ENCODE peak calls at places on chromosomes 6 and 20, in seven cellular contexts. One of them, this sample, is unnamed.
A peak's percentile ranks its signal among the peaks of the same experiment; 100 is the strongest.

GRCh38 chr6:72826033-72826432 is 204.2 kb downstream of the KCNQ5 start:
- DNase-seq in K562: no peak
- DNase-seq in A549: no peak
- DNase-seq in H1: no peak
- DNase-seq in IMR-90: peak; percentile 77
- DNase-seq in GM12878: no peak
- DNase-seq in HepG2: no peak
- DNase-seq in this sample: no peak

GRCh38 chr20:1702288-1702687 is 44.7 kb upstream of the SIRPG start:
- DNase-seq in K562: no peak
- DNase-seq in A549: no peak
- DNase-seq in IMR-90: no peak
- DNase-seq in HepG2: no peak
- DNase-seq in GM12878: no peak
- DNase-seq in H1: no peak
- DNase-seq in this sample: no peak

GRCh38 chr6:87102296-87102695 is 7.4 kb upstream of the CGA start:
- DNase-seq in H1: no peak
- DNase-seq in A549: no peak
- DNase-seq in K562: no peak
- DNase-seq in IMR-90: no peak
- DNase-seq in HepG2: no peak
- DNase-seq in GM12878: no peak
- DNase-seq in this sample: no peak

GRCh38 chr6:52540286-52540902 is 36.5 kb downstream of the TRAM2 start:
- DNase-seq in HepG2: no peak
- DNase-seq in IMR-90: peak; percentile 42
- DNase-seq in GM12878: no peak
- DNase-seq in A549: no peak
- DNase-seq in K562: no peak
- DNase-seq in H1: no peak
- DNase-seq in this sample: no peak

GRCh38 chr20:61516398-61517208 is 264.5 kb downstream of the CDH4 start:
- DNase-seq in GM12878: no peak
- DNase-seq in H1: no peak
- DNase-seq in HepG2: no peak
- DNase-seq in K562: no peak
- DNase-seq in A549: no peak
- DNase-seq in IMR-90: peak; percentile 35
- DNase-seq in this sample: no peak

GRCh38 chr6:53151676-53152075 is 3.0 kb upstream of the GCM1 start:
- DNase-seq in K562: peak; percentile 45
- DNase-seq in HepG2: peak; percentile 40
- DNase-seq in A549: no peak
- DNase-seq in GM12878: no peak
- DNase-seq in H1: peak; percentile 15
- DNase-seq in IMR-90: no peak
- DNase-seq in this sample: peak; percentile 27

GRCh38 chr6:118558811-118559217 is 10.7 kb downstream of the PLN start:
- DNase-seq in H1: no peak
- DNase-seq in GM12878: no peak
- DNase-seq in HepG2: no peak
- DNase-seq in A549: no peak
- DNase-seq in IMR-90: no peak
- DNase-seq in K562: no peak
- DNase-seq in this sample: no peak

GRCh38 chr6:88870728-88871330 is 92.6 kb downstream of the RNGTT start:
- DNase-seq in H1: no peak
- DNase-seq in K562: peak; percentile 75
- DNase-seq in GM12878: peak; percentile 39
- DNase-seq in IMR-90: peak; percentile 74
- DNase-seq in A549: peak; percentile 3
- DNase-seq in HepG2: peak; percentile 50
- DNase-seq in this sample: peak; percentile 29

GRCh38 chr6:34295721-34296120 is 46.9 kb upstream of the SMIM29 start:
- DNase-seq in H1: no peak
- DNase-seq in HepG2: no peak
- DNase-seq in K562: no peak
- DNase-seq in IMR-90: peak; percentile 69
- DNase-seq in A549: no peak
- DNase-seq in GM12878: peak; percentile 95
- DNase-seq in this sample: no peak

GRCh38 chr6:83073620-83074019 is 6.1 kb downstream of the DOP1A start:
- DNase-seq in K562: no peak
- DNase-seq in HepG2: no peak
- DNase-seq in IMR-90: no peak
- DNase-seq in A549: no peak
- DNase-seq in GM12878: no peak
- DNase-seq in H1: no peak
- DNase-seq in this sample: no peak

GRCh38 chr20:4951299-4951698 is 50.0 kb downstream of the SLC23A2 start:
- DNase-seq in K562: no peak
- DNase-seq in H1: no peak
- DNase-seq in HepG2: no peak
- DNase-seq in A549: peak; percentile 41
- DNase-seq in IMR-90: peak; percentile 90
- DNase-seq in GM12878: no peak
- DNase-seq in this sample: peak; percentile 3

GRCh38 chr20:20237093-20237959 is 130.6 kb upstream of the INSM1 start:
- DNase-seq in IMR-90: peak; percentile 14
- DNase-seq in A549: peak; percentile 76
- DNase-seq in GM12878: no peak
- DNase-seq in H1: no peak
- DNase-seq in K562: peak; percentile 35
- DNase-seq in HepG2: peak; percentile 55
- DNase-seq in this sample: peak; percentile 28

GRCh38 chr20:53748821-53749402 is 155.3 kb upstream of the ZNF217 start:
- DNase-seq in H1: no peak
- DNase-seq in GM12878: no peak
- DNase-seq in A549: no peak
- DNase-seq in K562: no peak
- DNase-seq in HepG2: no peak
- DNase-seq in IMR-90: peak; percentile 68
- DNase-seq in this sample: no peak

GRCh38 chr6:155050311-155050710 is 55.2 kb downstream of the TIAM2 start:
- DNase-seq in GM12878: peak; percentile 27
- DNase-seq in K562: no peak
- DNase-seq in IMR-90: peak; percentile 47
- DNase-seq in H1: no peak
- DNase-seq in A549: no peak
- DNase-seq in HepG2: no peak
- DNase-seq in this sample: no peak

GRCh38 chr6:41836660-41837052 is 49.2 kb downstream of the TOMM6 start:
- DNase-seq in K562: no peak
- DNase-seq in IMR-90: peak; percentile 34
- DNase-seq in GM12878: no peak
- DNase-seq in A549: no peak
- DNase-seq in H1: no peak
- DNase-seq in HepG2: no peak
- DNase-seq in this sample: no peak

GRCh38 chr6:124463271-124463670 is 499.0 kb upstream of the RNF217 start:
- DNase-seq in A549: no peak
- DNase-seq in IMR-90: no peak
- DNase-seq in K562: no peak
- DNase-seq in GM12878: no peak
- DNase-seq in HepG2: no peak
- DNase-seq in H1: no peak
- DNase-seq in this sample: no peak

GRCh38 chr20:51036226-51036625 is 13.3 kb upstream of the KCNG1 start:
- DNase-seq in H1: no peak
- DNase-seq in IMR-90: no peak
- DNase-seq in K562: no peak
- DNase-seq in A549: no peak
- DNase-seq in HepG2: no peak
- DNase-seq in GM12878: no peak
- DNase-seq in this sample: no peak

GRCh38 chr20:3172933-3173581 is at the start of gene LZTS3:
- DNase-seq in K562: peak; percentile 79
- DNase-seq in IMR-90: peak; percentile 39
- DNase-seq in A549: peak; percentile 84
- DNase-seq in HepG2: peak; percentile 63
- DNase-seq in H1: peak; percentile 49
- DNase-seq in GM12878: no peak
- DNase-seq in this sample: no peak

GRCh38 chr6:168122011-168122410 is 43.0 kb upstream of the FRMD1 start:
- DNase-seq in K562: no peak
- DNase-seq in A549: no peak
- DNase-seq in H1: no peak
- DNase-seq in IMR-90: no peak
- DNase-seq in GM12878: no peak
- DNase-seq in HepG2: no peak
- DNase-seq in this sample: no peak

GRCh38 chr6:170269151-170269872 is 21.6 kb downstream of the DLL1 start:
- DNase-seq in K562: no peak
- DNase-seq in HepG2: no peak
- DNase-seq in IMR-90: no peak
- DNase-seq in A549: no peak
- DNase-seq in H1: no peak
- DNase-seq in GM12878: no peak
- DNase-seq in this sample: no peak

GRCh38 chr6:37554480-37554819 is 54.8 kb upstream of the CCDC167 start:
- DNase-seq in K562: no peak
- DNase-seq in H1: no peak
- DNase-seq in IMR-90: peak; percentile 66
- DNase-seq in A549: no peak
- DNase-seq in GM12878: no peak
- DNase-seq in HepG2: no peak
- DNase-seq in this sample: peak; percentile 28

GRCh38 chr6:130163261-130163660 is 59.5 kb downstream of the SAMD3 start:
- DNase-seq in A549: no peak
- DNase-seq in IMR-90: no peak
- DNase-seq in K562: no peak
- DNase-seq in H1: no peak
- DNase-seq in GM12878: no peak
- DNase-seq in HepG2: no peak
- DNase-seq in this sample: no peak

GRCh38 chr6:130162421-130162820 is 60.3 kb downstream of the SAMD3 start:
- DNase-seq in H1: no peak
- DNase-seq in IMR-90: peak; percentile 55
- DNase-seq in HepG2: no peak
- DNase-seq in A549: no peak
- DNase-seq in GM12878: no peak
- DNase-seq in K562: no peak
- DNase-seq in this sample: no peak

GRCh38 chr6:130159876-130160415 is 62.8 kb downstream of the SAMD3 start:
- DNase-seq in IMR-90: no peak
- DNase-seq in HepG2: no peak
- DNase-seq in H1: no peak
- DNase-seq in GM12878: no peak
- DNase-seq in A549: no peak
- DNase-seq in K562: no peak
- DNase-seq in this sample: no peak

GRCh38 chr6:130164251-130164650 is 58.5 kb downstream of the SAMD3 start:
- DNase-seq in GM12878: no peak
- DNase-seq in A549: no peak
- DNase-seq in K562: no peak
- DNase-seq in HepG2: no peak
- DNase-seq in H1: no peak
- DNase-seq in IMR-90: no peak
- DNase-seq in this sample: no peak

DNA sequence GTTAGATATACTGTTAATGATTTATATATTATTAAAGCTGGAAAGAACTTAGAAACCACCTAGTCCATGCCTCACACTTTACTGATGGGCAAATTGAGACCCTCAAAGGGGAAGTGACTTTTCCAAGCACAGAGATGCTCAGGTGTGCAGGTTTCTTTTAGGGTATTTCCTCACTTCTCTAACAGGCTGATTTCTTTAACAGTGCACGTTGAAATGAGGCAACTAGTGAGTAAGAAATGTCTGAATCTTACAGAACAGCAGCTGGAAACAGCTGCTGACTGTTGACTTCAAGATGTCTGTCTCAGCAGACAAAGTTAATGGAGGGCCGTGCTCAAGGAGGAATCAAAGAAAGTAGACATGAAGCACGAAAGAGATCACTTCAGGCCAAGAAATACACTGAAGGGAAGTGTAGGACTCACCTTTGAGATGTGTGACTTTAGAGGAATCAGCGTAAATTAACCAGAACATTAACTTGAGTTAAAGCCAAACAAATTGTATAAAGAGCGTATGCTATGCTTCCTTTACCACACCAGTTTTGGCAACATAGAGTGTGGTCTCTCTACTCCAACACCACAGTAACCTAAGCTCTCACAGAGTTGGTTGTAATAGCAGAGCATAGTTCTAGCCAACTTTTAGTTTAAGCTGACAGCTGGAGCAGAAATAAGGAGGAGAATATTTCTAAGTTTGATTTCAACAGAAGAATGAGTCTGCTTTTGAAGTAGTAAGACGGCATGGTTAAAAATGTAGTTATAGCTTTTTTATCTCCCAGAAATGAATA is 60.9 kb downstream of the SAMD3 start:
- DNase-seq in K562: no peak
- DNase-seq in IMR-90: peak; percentile 65
- DNase-seq in GM12878: no peak
- DNase-seq in HepG2: no peak
- DNase-seq in H1: no peak
- DNase-seq in A549: no peak
- DNase-seq in this sample: no peak
- TF ChIP-seq CEBPB in K562: no peak
- TF ChIP-seq CEBPB in IMR-90: no peak
- TF ChIP-seq CEBPB in GM12878: no peak
- TF ChIP-seq CEBPB in HepG2: no peak
- TF ChIP-seq CEBPB in H1: no peak
- TF ChIP-seq CEBPB in A549: no peak
- TF ChIP-seq CEBPB in this sample: no peak

GRCh38 chr6:142265476-142265875 is 36.3 kb upstream of the ADGRG6 start:
- DNase-seq in IMR-90: no peak
- DNase-seq in A549: no peak
- DNase-seq in HepG2: peak; percentile 96
- DNase-seq in H1: no peak
- DNase-seq in GM12878: no peak
- DNase-seq in K562: no peak
- DNase-seq in this sample: no peak
- H3K27ac ChIP-seq in IMR-90: no peak overlapping the region
- H3K27ac ChIP-seq in A549: no peak overlapping the region
- H3K27ac ChIP-seq in HepG2: peak overlapping the region; percentile 38
- H3K27ac ChIP-seq in H1: no peak overlapping the region
- H3K27ac ChIP-seq in GM12878: no peak overlapping the region
- H3K27ac ChIP-seq in K562: no peak overlapping the region
- H3K27ac ChIP-seq in this sample: no peak overlapping the region

DNA sequence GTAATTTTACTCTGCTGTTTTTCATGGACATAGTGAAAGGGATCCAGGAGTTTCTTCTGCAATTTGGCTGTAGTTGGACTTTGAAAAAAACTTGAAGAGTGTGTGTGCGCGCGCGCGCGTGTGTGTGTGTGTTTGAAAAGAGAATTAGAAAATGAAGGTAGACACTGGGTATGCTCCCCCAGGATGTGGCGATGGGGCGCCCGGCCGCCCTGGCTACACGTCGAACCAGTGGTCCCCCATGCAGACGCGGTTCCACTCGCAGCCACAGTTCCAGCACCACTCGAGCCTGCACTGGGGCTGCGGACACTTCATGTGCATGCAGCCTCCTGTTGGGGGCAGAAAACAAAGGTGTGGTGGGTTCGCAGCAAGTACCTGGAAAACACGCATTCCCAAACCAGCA is 76.0 kb upstream of the AGPAT4 start:
- DNase-seq in HepG2: no peak
- DNase-seq in K562: no peak
- DNase-seq in A549: no peak
- DNase-seq in IMR-90: no peak
- DNase-seq in GM12878: no peak
- DNase-seq in H1: no peak
- DNase-seq in this sample: no peak
- TF ChIP-seq CEBPB in HepG2: no peak
- TF ChIP-seq CEBPB in K562: no peak
- TF ChIP-seq CEBPB in A549: no peak
- TF ChIP-seq CEBPB in IMR-90: no peak
- TF ChIP-seq CEBPB in GM12878: no peak
- TF ChIP-seq CEBPB in H1: no peak
- TF ChIP-seq CEBPB in this sample: no peak

GRCh38 chr6:19312291-19312978 is 524.7 kb upstream of the ID4 start:
- DNase-seq in IMR-90: no peak
- DNase-seq in A549: no peak
- DNase-seq in H1: peak; percentile 84
- DNase-seq in GM12878: no peak
- DNase-seq in HepG2: no peak
- DNase-seq in K562: no peak
- DNase-seq in this sample: no peak
- H3K27ac ChIP-seq in IMR-90: no peak overlapping the region
- H3K27ac ChIP-seq in A549: no peak overlapping the region
- H3K27ac ChIP-seq in H1: peak overlapping the region; percentile 8
- H3K27ac ChIP-seq in GM12878: no peak overlapping the region
- H3K27ac ChIP-seq in HepG2: no peak overlapping the region
- H3K27ac ChIP-seq in K562: no peak overlapping the region
- H3K27ac ChIP-seq in this sample: no peak overlapping the region